ENCODE peak calls at places on chromosomes 7 and 10, in four cellular contexts. S is A549, D is IMR-90, B is GM12878. T is an unnamed sample.
A peak's percentile ranks its signal among the peaks of the same experiment; 100 is the strongest.

GRCh38 chr7:604038-604883 is 84.6 kb upstream of the PDGFA start:
- DNase-seq in B (peak; percentile 71), D (peak; percentile 54), S (no peak), T (peak; percentile 86)

GRCh38 chr7:156184164-156184563 is 371.9 kb upstream of the SHH start:
- DNase-seq in D (no peak), S (no peak), B (no peak), T (no peak)

GRCh38 chr7:129872054-129872453 is 80.7 kb downstream of the UBE2H start:
- DNase-seq in D (peak; percentile 18), S (no peak), B (no peak), T (no peak)

GRCh38 chr10:74770400-74770799 is 56.0 kb upstream of the KAT6B start:
- DNase-seq in S (no peak), B (no peak), D (no peak), T (no peak)

GRCh38 chr10:114255227-114255626 is 16.2 kb downstream of the VWA2 start:
- DNase-seq in D (no peak), S (no peak), B (no peak), T (no peak)

GRCh38 chr7:157355784-157356511 is 19.1 kb downstream of the DNAJB6 start:
- DNase-seq in B (no peak), D (peak; percentile 13), S (no peak), T (peak; percentile 21)

GRCh38 chr10:8269976-8270375 is 215.5 kb downstream of the GATA3 start:
- DNase-seq in D (no peak), B (no peak), S (no peak), T (no peak)

GRCh38 chr7:50268990-50269389 is 35.5 kb upstream of the IKZF1 start:
- DNase-seq in S (no peak), B (no peak), D (no peak), T (no peak)

GRCh38 chr7:75054744-75055527 is 18.7 kb downstream of the RCC1L start:
- DNase-seq in S (no peak), B (no peak), D (peak; percentile 95), T (no peak)

GRCh38 chr10:126434235-126434634 is 46.0 kb upstream of the ADAM12 start:
- DNase-seq in B (no peak), S (no peak), D (no peak), T (no peak)

GRCh38 chr7:2860627-2861133 is 16.6 kb upstream of the GNA12 start:
- DNase-seq in B (no peak), D (no peak), S (no peak), T (no peak)

DNA sequence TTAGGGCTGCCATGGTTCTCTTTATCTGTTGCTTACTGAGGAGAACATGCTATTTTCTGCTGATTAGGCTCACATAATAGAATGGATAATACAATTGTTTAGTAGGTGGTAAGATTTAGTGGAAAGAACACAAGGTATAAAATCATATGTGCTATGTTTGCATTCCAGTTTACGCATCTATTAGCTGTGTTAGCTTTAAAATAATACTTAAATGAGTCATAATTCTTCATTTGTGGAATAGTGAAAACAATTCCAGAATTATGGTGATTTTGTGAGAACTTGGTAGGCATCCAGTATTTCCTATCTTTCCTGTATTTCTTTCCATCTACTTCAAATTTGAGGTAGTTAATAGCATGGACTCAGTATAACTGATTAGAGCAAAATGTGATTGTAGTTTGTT is 1585.5 kb upstream of the LRRTM3 start:
- DNase-seq in D (no peak), S (no peak), B (no peak), T (no peak)
- TF ChIP-seq ELK1 in D (no peak), S (no peak), B (no peak), T (no peak)

DNA sequence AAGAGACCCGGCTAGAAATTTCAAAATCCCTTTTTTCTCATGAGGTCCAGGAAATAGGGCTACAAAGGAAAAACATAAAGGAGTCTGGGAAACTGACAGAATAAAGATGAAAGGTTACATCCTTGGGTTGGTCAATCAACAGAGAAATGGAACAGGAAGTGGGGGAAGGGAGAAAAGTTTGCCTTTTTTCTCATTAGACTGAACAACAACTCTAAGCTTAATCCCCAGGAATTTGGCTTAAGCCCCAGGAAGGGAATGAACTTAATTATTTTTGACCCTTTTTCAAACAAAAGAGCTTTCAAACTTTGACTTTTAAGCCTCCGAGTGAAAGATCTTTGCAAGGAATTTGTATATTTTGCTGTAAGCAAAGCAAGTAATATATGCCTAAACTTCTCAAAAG is 32.7 kb downstream of the LGI1 start:
- DNase-seq in B (no peak), S (no peak), D (no peak), T (no peak)
- H3K27ac ChIP-seq in B (no peak overlapping the region), S (no peak overlapping the region), D (no peak overlapping the region), T (no peak overlapping the region)

GRCh38 chr10:100826983-100827818 is 81.8 kb downstream of the PAX2 start:
- DNase-seq in S (peak; percentile 67), B (no peak), D (no peak), T (no peak)
- TF ChIP-seq ELK1 in S (no peak), B (no peak), D (no peak), T (no peak)

GRCh38 chr10:91632671-91633550 is at the start of gene PPP1R3C:
- DNase-seq in S (peak; percentile 91), D (peak; percentile 92), B (no peak), T (no peak)
- H3K27ac ChIP-seq in S (peak within 1 kb of the TSS; percentile 84), D (peak within 1 kb of the TSS; percentile 67), B (no peak within 1 kb of the TSS), T (no peak within 1 kb of the TSS)